ENCODE peak calls at places on chromosomes 13 and 19, in eight cellular contexts. F is T-helper 1 cell; Z is WTC11; V is HT-29; A is progenitor cell of endocrine pancreas; X is small intestine; W is activated naive CD8-positive, alpha-beta T cell treated with anti-CD3 and anti-CD28 coated beads for 36 hours; R is SJCRH30. D is an unnamed sample.

GRCh38 chr19:46390121-46390858 is 23.1 kb downstream of the CCDC8 start:
- DNase-seq in R (no peak), Z (no peak), W (no peak), F (no peak), X (no peak), A (no peak), V (no peak), D (no peak)

GRCh38 chr19:48633148-48634035 is 3.8 kb downstream of the DBP start:
- DNase-seq in X (peak; percentile 99), W (no peak), Z (no peak), A (no peak), F (no peak), V (no peak), R (no peak), D (no peak)

GRCh38 chr13:72004975-72005374 is 138.0 kb upstream of the DACH1 start:
- DNase-seq in F (no peak), W (no peak), V (no peak), X (no peak), A (no peak), Z (no peak), R (no peak), D (no peak)

GRCh38 chr13:48828962-48829405 is 146.7 kb upstream of the FNDC3A start:
- DNase-seq in W (peak; percentile 24), X (no peak), A (no peak), R (peak; percentile 80), F (no peak), Z (no peak), V (peak; percentile 16), D (no peak)

GRCh38 chr19:46736544-46737274 is 9.1 kb upstream of the FKRP start:
- DNase-seq in R (no peak), F (no peak), A (no peak), W (no peak), Z (no peak), X (no peak), V (no peak), D (no peak)

GRCh38 chr13:46334008-46334407 is 53.0 kb downstream of the RUBCNL start:
- DNase-seq in Z (no peak), X (no peak), W (no peak), R (no peak), F (no peak), V (no peak), A (no peak), D (no peak)

GRCh38 chr13:24271611-24272451 is 37.5 kb upstream of the C1QTNF9 start:
- DNase-seq in W (peak; percentile 57), Z (no peak), A (no peak), X (peak; percentile 72), R (peak; percentile 73), F (peak; percentile 53), V (no peak), D (no peak)

GRCh38 chr19:51075998-51076397 is 6.7 kb downstream of the KLK14 start:
- DNase-seq in F (no peak), Z (no peak), V (no peak), X (no peak), W (no peak), A (no peak), R (no peak), D (no peak)

GRCh38 chr19:3389876-3390361 is 23.5 kb downstream of the NFIC start:
- DNase-seq in A (no peak), W (no peak), R (no peak), F (no peak), V (no peak), X (no peak), Z (peak; percentile 58), D (peak; percentile 93)

GRCh38 chr19:40525234-40526051 is 51.2 kb upstream of the SHKBP1 start:
- DNase-seq in A (no peak), V (no peak), W (no peak), Z (no peak), R (no peak), F (no peak), X (no peak), D (no peak)

GRCh38 chr19:51480590-51480989 is 2.3 kb downstream of the CEACAM18 start:
- DNase-seq in A (peak; percentile 37), R (peak; percentile 58), F (no peak), X (peak; percentile 44), W (peak; percentile 16), V (peak; percentile 75), Z (peak; percentile 68), D (no peak)

GRCh38 chr19:45767881-45768643 is 990 bp downstream of the SIX5 start:
- DNase-seq in Z (peak; percentile 69), R (peak; percentile 64), A (peak; percentile 57), V (peak; percentile 85), X (peak; percentile 39), F (no peak), W (peak; percentile 57), D (peak; percentile 60)